ENCODE peak calls at places on chromosomes 16 and 17, in five cellular contexts. G is aorta; M is B cell; H is stimulated activated CD4-positive, alpha-beta T cell treated with anti-CD3 and anti-CD28 coated beads, Interleukin-4, amount 100 ng/mL, for 1 hour; N is progenitor cell of endocrine pancreas. A is an unnamed sample.

GRCh38 chr16:67278773-67279295 is 498 bp upstream of the PLEKHG4 start:
- DNase-seq in G (no peak), M (peak; percentile 83), H (no peak), N (no peak), A (no peak)

GRCh38 chr17:57582881-57583756 is 162.0 kb downstream of the CCDC182 start:
- DNase-seq in G (no peak), M (no peak), H (no peak), N (no peak), A (no peak)

GRCh38 chr17:4738136-4739121 is 1.2 kb upstream of the ZMYND15 start:
- DNase-seq in G (peak; percentile 35), M (peak; percentile 55), H (no peak), N (no peak), A (peak; percentile 43)

GRCh38 chr16:84511180-84511800 is 6.8 kb upstream of the MEAK7 start:
- DNase-seq in G (peak; percentile 88), M (peak; percentile 63), H (peak; percentile 85), N (peak; percentile 60), A (peak; percentile 88)

GRCh38 chr16:15682105-15682570 is 32.1 kb downstream of the NDE1 start:
- DNase-seq in G (peak; percentile 76), M (no peak), H (peak; percentile 53), N (no peak), A (peak; percentile 31)

GRCh38 chr16:65698943-65699342 is 577.1 kb upstream of the CDH11 start:
- DNase-seq in G (no peak), M (no peak), H (no peak), N (no peak), A (no peak)

GRCh38 chr17:50265212-50265611 is 9.1 kb upstream of the TMEM92 start:
- DNase-seq in G (peak; percentile 67), M (no peak), H (no peak), N (no peak), A (no peak)

GRCh38 chr16:76910931-76911330 is 280.1 kb upstream of the MON1B start:
- DNase-seq in G (no peak), M (no peak), H (no peak), N (no peak), A (no peak)

GRCh38 chr16:58128721-58129096 is 472 bp downstream of the CFAP20 start:
- DNase-seq in G (peak; percentile 52), M (peak; percentile 32), H (no peak), N (peak; percentile 32), A (no peak)

GRCh38 chr17:59366773-59367656 is 35.6 kb downstream of the YPEL2 start:
- DNase-seq in G (no peak), M (no peak), H (no peak), N (peak; percentile 28), A (no peak)

GRCh38 chr16:68458101-68458500 is 9.8 kb upstream of the SMPD3 start:
- DNase-seq in G (no peak), M (no peak), H (no peak), N (no peak), A (no peak)

GRCh38 chr16:30430428-30430970 is 669 bp upstream of the DCTPP1 start:
- DNase-seq in G (peak; percentile 57), M (peak; percentile 38), H (peak; percentile 26), N (no peak), A (no peak)

GRCh38 chr17:48556534-48557401 is 11.9 kb upstream of the HOXB2 start:
- DNase-seq in G (no peak), M (no peak), H (no peak), N (no peak), A (no peak)

GRCh38 chr17:61411114-61411943 is 11.7 kb downstream of the TBX2 start:
- DNase-seq in G (peak; percentile 77), M (peak; percentile 64), H (no peak), N (peak; percentile 60), A (peak; percentile 56)

GRCh38 chr17:60079401-60079861 is 710 bp upstream of the HEATR6 start:
- DNase-seq in G (no peak), M (no peak), H (no peak), N (no peak), A (no peak)

GRCh38 chr17:75124041-75124818 is 7.3 kb downstream of the NT5C start:
- DNase-seq in G (no peak), M (no peak), H (peak; percentile 67), N (no peak), A (peak; percentile 67)

GRCh38 chr16:76796431-76796830 is 394.6 kb upstream of the MON1B start:
- DNase-seq in G (no peak), M (no peak), H (no peak), N (no peak), A (no peak)

GRCh38 chr16:81553080-81553813 is 108.6 kb downstream of the CMIP start:
- DNase-seq in G (peak; percentile 50), M (no peak), H (no peak), N (no peak), A (no peak)

GRCh38 chr16:31105677-31106213 is 2.4 kb upstream of the BCKDK start:
- DNase-seq in G (peak; percentile 91), M (peak; percentile 93), H (peak; percentile 83), N (peak; percentile 82), A (peak; percentile 83)

GRCh38 chr16:557463-558297 is 2.5 kb upstream of the PRR35 start:
- DNase-seq in G (no peak), M (no peak), H (no peak), N (no peak), A (no peak)

GRCh38 chr17:30323895-30324319 is 9.9 kb downstream of the TMIGD1 start:
- DNase-seq in G (peak; percentile 64), M (no peak), H (peak; percentile 37), N (no peak), A (peak; percentile 29)

GRCh38 chr17:42653179-42654124 is 5.6 kb upstream of the TUBG2 start:
- DNase-seq in G (peak; percentile 79), M (no peak), H (no peak), N (no peak), A (no peak)

GRCh38 chr17:4607773-4608187 is 23.5 kb downstream of the SMTNL2 start:
- DNase-seq in G (peak; percentile 89), M (no peak), H (no peak), N (no peak), A (no peak)

GRCh38 chr17:49745175-49746139 is 18.5 kb downstream of the FAM117A start:
- DNase-seq in G (no peak), M (no peak), H (no peak), N (no peak), A (no peak)

GRCh38 chr17:80927791-80928216 is 63.8 kb upstream of the CHMP6 start:
- DNase-seq in G (no peak), M (no peak), H (no peak), N (no peak), A (no peak)

GRCh38 chr17:1037238-1037879 is 40.4 kb downstream of the TIMM22 start:
- DNase-seq in G (no peak), M (no peak), H (no peak), N (no peak), A (no peak)

GRCh38 chr17:9444687-9445086 is 130.9 kb downstream of the STX8 start:
- DNase-seq in G (no peak), M (no peak), H (no peak), N (no peak), A (no peak)

GRCh38 chr17:3603119-3603869 is 5.9 kb downstream of the TRPV1 start:
- DNase-seq in G (peak; percentile 37), M (no peak), H (no peak), N (no peak), A (no peak)

GRCh38 chr16:73170587-73170986 is 122.7 kb upstream of the ZFHX3 start:
- DNase-seq in G (no peak), M (no peak), H (no peak), N (no peak), A (no peak)

GRCh38 chr16:57235128-57236092 is 9.6 kb upstream of the ARL2BP start:
- DNase-seq in G (no peak), M (peak; percentile 37), H (no peak), N (no peak), A (no peak)

GRCh38 chr17:65190467-65191095 is 53.4 kb downstream of the RGS9 start:
- DNase-seq in G (no peak), M (no peak), H (no peak), N (no peak), A (no peak)

GRCh38 chr16:12158428-12158827 is 181.9 kb downstream of the SNX29 start:
- DNase-seq in G (no peak), M (no peak), H (no peak), N (no peak), A (no peak)

GRCh38 chr16:50988441-50988840 is 162.6 kb downstream of the SALL1 start:
- DNase-seq in G (no peak), M (no peak), H (no peak), N (no peak), A (no peak)

GRCh38 chr17:67229109-67229991 is 15.6 kb downstream of the HELZ start:
- DNase-seq in G (no peak), M (no peak), H (no peak), N (no peak), A (no peak)

GRCh38 chr16:1414532-1415265 is at the start of gene UNKL:
- DNase-seq in G (peak; percentile 87), M (peak; percentile 97), H (peak; percentile 82), N (peak; percentile 69), A (peak; percentile 86)

GRCh38 chr17:44269795-44270320 is 1.9 kb upstream of the SLC4A1 start:
- DNase-seq in G (no peak), M (no peak), H (no peak), N (no peak), A (no peak)